ENCODE peak calls at places on chromosomes 16 and 17, in four cellular contexts. H is uterus, R is NCI-H2081 treated with DMSO at 0.1 percent for 48 hours, J is amniotic epithelial cell. O is an unnamed sample.

GRCh38 chr17:77722366-77722765 is 236.1 kb upstream of the TNRC6C start:
- DNase-seq in J (no peak), H (no peak), R (no peak), O (no peak)

GRCh38 chr17:45663772-45664171 is 120.3 kb upstream of the CRHR1 start:
- DNase-seq in H (no peak), R (no peak), J (no peak), O (no peak)

GRCh38 chr17:57927048-57927723 is 28.0 kb downstream of the CUEDC1 start:
- DNase-seq in J (no peak), R (peak), H (no peak), O (peak)

GRCh38 chr17:74990581-74991105 is 3.2 kb downstream of the CDR2L start:
- DNase-seq in R (no peak), J (no peak), H (no peak), O (no peak)

GRCh38 chr17:45410144-45411091 is 22.3 kb downstream of the ARHGAP27 start:
- DNase-seq in H (no peak), R (no peak), J (no peak), O (no peak)

GRCh38 chr16:21277927-21278706 is at the start of gene CRYM:
- DNase-seq in H (peak), J (no peak), R (no peak), O (peak)

GRCh38 chr16:52128407-52128806 is 418.5 kb downstream of the TOX3 start:
- DNase-seq in J (no peak), R (no peak), H (no peak), O (no peak)

GRCh38 chr17:75661531-75661930 is 5.4 kb downstream of the RECQL5 start:
- DNase-seq in H (no peak), J (no peak), R (no peak), O (no peak)

GRCh38 chr16:84628226-84628731 is 10.4 kb upstream of the COTL1 start:
- DNase-seq in H (no peak), R (no peak), J (no peak), O (no peak)

GRCh38 chr16:3980311-3981111 is 100.0 kb upstream of the CREBBP start:
- DNase-seq in R (no peak), H (peak), J (peak), O (peak)

GRCh38 chr16:79972053-79972704 is 371.6 kb upstream of the MAF start:
- DNase-seq in R (no peak), H (no peak), J (peak), O (peak)

GRCh38 chr16:27515874-27516353 is 33.8 kb downstream of the GTF3C1 start:
- DNase-seq in H (no peak), R (no peak), J (peak), O (peak)

O was measured in choroid plexus epithelial cell.